ENCODE peak calls at places on chromosome 6, in ten cellular contexts. One of them, this sample, is unnamed.

GRCh38 chr6:14286144-14286543 is 168.6 kb downstream of the CD83 start:
- DNase-seq in H1: no peak
- DNase-seq in A549: peak; percentile 35
- DNase-seq in WTC11: no peak
- DNase-seq in endothelial cell of umbilical vein: no peak
- DNase-seq in SK-N-SH: no peak
- DNase-seq in NB4: no peak
- DNase-seq in HepG2: no peak
- DNase-seq in GM12878: no peak
- DNase-seq in K562: no peak
- DNase-seq in this sample: peak; percentile 35

GRCh38 chr6:26020983-26021349 is 58.4 kb downstream of the TRIM38 start:
- DNase-seq in K562: peak; percentile 79
- DNase-seq in SK-N-SH: no peak
- DNase-seq in endothelial cell of umbilical vein: no peak
- DNase-seq in NB4: peak; percentile 81
- DNase-seq in HepG2: no peak
- DNase-seq in H1: no peak
- DNase-seq in A549: no peak
- DNase-seq in GM12878: no peak
- DNase-seq in WTC11: peak; percentile 42
- DNase-seq in this sample: peak; percentile 72

GRCh38 chr6:45586216-45587171 is 208.8 kb upstream of the SUPT3H start:
- DNase-seq in A549: no peak
- DNase-seq in H1: no peak
- DNase-seq in HepG2: no peak
- DNase-seq in endothelial cell of umbilical vein: no peak
- DNase-seq in NB4: peak; percentile 23
- DNase-seq in GM12878: no peak
- DNase-seq in K562: peak; percentile 5
- DNase-seq in WTC11: no peak
- DNase-seq in SK-N-SH: no peak
- DNase-seq in this sample: no peak

GRCh38 chr6:81772741-81773140 is 20.3 kb upstream of the TENT5A start:
- DNase-seq in K562: no peak
- DNase-seq in NB4: peak; percentile 89
- DNase-seq in endothelial cell of umbilical vein: no peak
- DNase-seq in A549: no peak
- DNase-seq in WTC11: no peak
- DNase-seq in GM12878: peak; percentile 45
- DNase-seq in SK-N-SH: no peak
- DNase-seq in H1: no peak
- DNase-seq in HepG2: no peak
- DNase-seq in this sample: no peak

GRCh38 chr6:17394192-17394611 is 807 bp downstream of the CAP2 start:
- DNase-seq in H1: no peak
- DNase-seq in endothelial cell of umbilical vein: peak; percentile 57
- DNase-seq in NB4: peak; percentile 28
- DNase-seq in GM12878: no peak
- DNase-seq in SK-N-SH: no peak
- DNase-seq in WTC11: peak; percentile 70
- DNase-seq in K562: peak; percentile 9
- DNase-seq in HepG2: peak; percentile 71
- DNase-seq in A549: peak; percentile 61
- DNase-seq in this sample: peak; percentile 64

GRCh38 chr6:162157157-162157556 is 570.4 kb downstream of the PRKN start:
- DNase-seq in H1: no peak
- DNase-seq in K562: no peak
- DNase-seq in GM12878: peak; percentile 27
- DNase-seq in A549: no peak
- DNase-seq in HepG2: no peak
- DNase-seq in WTC11: no peak
- DNase-seq in NB4: no peak
- DNase-seq in endothelial cell of umbilical vein: no peak
- DNase-seq in SK-N-SH: no peak
- DNase-seq in this sample: no peak

GRCh38 chr6:52161689-52162438 is 24.3 kb upstream of the IL17A start:
- DNase-seq in HepG2: no peak
- DNase-seq in NB4: no peak
- DNase-seq in H1: no peak
- DNase-seq in K562: no peak
- DNase-seq in SK-N-SH: no peak
- DNase-seq in WTC11: no peak
- DNase-seq in GM12878: no peak
- DNase-seq in A549: no peak
- DNase-seq in endothelial cell of umbilical vein: no peak
- DNase-seq in this sample: no peak

GRCh38 chr6:107674995-107675738 is 148.9 kb downstream of the SCML4 start:
- DNase-seq in HepG2: peak; percentile 75
- DNase-seq in K562: peak; percentile 79
- DNase-seq in endothelial cell of umbilical vein: peak; percentile 81
- DNase-seq in A549: peak; percentile 78
- DNase-seq in GM12878: peak; percentile 45
- DNase-seq in SK-N-SH: peak; percentile 83
- DNase-seq in WTC11: peak; percentile 89
- DNase-seq in NB4: peak; percentile 89
- DNase-seq in H1: peak; percentile 73
- DNase-seq in this sample: peak; percentile 71

GRCh38 chr6:98871057-98871456 is 36.7 kb downstream of the POU3F2 start:
- DNase-seq in NB4: no peak
- DNase-seq in WTC11: no peak
- DNase-seq in SK-N-SH: no peak
- DNase-seq in A549: no peak
- DNase-seq in H1: no peak
- DNase-seq in endothelial cell of umbilical vein: peak; percentile 66
- DNase-seq in K562: no peak
- DNase-seq in HepG2: no peak
- DNase-seq in GM12878: no peak
- DNase-seq in this sample: no peak

GRCh38 chr6:31115941-31116560 is 1.5 kb downstream of the PSORS1C1 start:
- DNase-seq in H1: no peak
- DNase-seq in K562: no peak
- DNase-seq in endothelial cell of umbilical vein: no peak
- DNase-seq in NB4: no peak
- DNase-seq in HepG2: no peak
- DNase-seq in GM12878: no peak
- DNase-seq in A549: no peak
- DNase-seq in SK-N-SH: no peak
- DNase-seq in WTC11: no peak
- DNase-seq in this sample: no peak

GRCh38 chr6:16781348-16782169 is 20.3 kb upstream of the ATXN1 start:
- DNase-seq in HepG2: no peak
- DNase-seq in GM12878: no peak
- DNase-seq in SK-N-SH: no peak
- DNase-seq in H1: no peak
- DNase-seq in K562: no peak
- DNase-seq in WTC11: no peak
- DNase-seq in NB4: no peak
- DNase-seq in A549: no peak
- DNase-seq in endothelial cell of umbilical vein: no peak
- DNase-seq in this sample: no peak

GRCh38 chr6:136471372-136471771 is 78.8 kb downstream of the MAP7 start:
- DNase-seq in A549: no peak
- DNase-seq in HepG2: no peak
- DNase-seq in WTC11: no peak
- DNase-seq in endothelial cell of umbilical vein: no peak
- DNase-seq in H1: no peak
- DNase-seq in SK-N-SH: no peak
- DNase-seq in NB4: peak; percentile 26
- DNase-seq in GM12878: no peak
- DNase-seq in K562: no peak
- DNase-seq in this sample: no peak

GRCh38 chr6:21263531-21264287 is 329.8 kb upstream of the SOX4 start:
- DNase-seq in H1: no peak
- DNase-seq in endothelial cell of umbilical vein: no peak
- DNase-seq in WTC11: no peak
- DNase-seq in A549: no peak
- DNase-seq in GM12878: peak; percentile 63
- DNase-seq in SK-N-SH: no peak
- DNase-seq in HepG2: no peak
- DNase-seq in K562: peak; percentile 71
- DNase-seq in NB4: peak; percentile 92
- DNase-seq in this sample: no peak

GRCh38 chr6:6313012-6313411 is 7.5 kb downstream of the F13A1 start:
- DNase-seq in HepG2: no peak
- DNase-seq in SK-N-SH: no peak
- DNase-seq in endothelial cell of umbilical vein: peak; percentile 52
- DNase-seq in GM12878: no peak
- DNase-seq in H1: no peak
- DNase-seq in WTC11: no peak
- DNase-seq in K562: no peak
- DNase-seq in NB4: no peak
- DNase-seq in A549: no peak
- DNase-seq in this sample: no peak
- TF ChIP-seq MAX in HepG2: no peak
- TF ChIP-seq MAX in SK-N-SH: no peak
- TF ChIP-seq MAX in endothelial cell of umbilical vein: no peak
- TF ChIP-seq MAX in GM12878: no peak
- TF ChIP-seq MAX in H1: no peak
- TF ChIP-seq MAX in WTC11: no peak
- TF ChIP-seq MAX in K562: no peak
- TF ChIP-seq MAX in NB4: no peak
- TF ChIP-seq MAX in A549: no peak
- TF ChIP-seq MAX in this sample: no peak

GRCh38 chr6:160058603-160059215 is 62.9 kb upstream of the SLC22A1 start:
- DNase-seq in H1: no peak
- DNase-seq in A549: no peak
- DNase-seq in NB4: no peak
- DNase-seq in WTC11: no peak
- DNase-seq in HepG2: no peak
- DNase-seq in K562: no peak
- DNase-seq in SK-N-SH: no peak
- DNase-seq in GM12878: no peak
- DNase-seq in endothelial cell of umbilical vein: no peak
- DNase-seq in this sample: no peak
- TF ChIP-seq MAX in H1: no peak
- TF ChIP-seq MAX in A549: no peak
- TF ChIP-seq MAX in NB4: no peak
- TF ChIP-seq MAX in WTC11: no peak
- TF ChIP-seq MAX in HepG2: no peak
- TF ChIP-seq MAX in K562: no peak
- TF ChIP-seq MAX in SK-N-SH: no peak
- TF ChIP-seq MAX in GM12878: no peak
- TF ChIP-seq MAX in endothelial cell of umbilical vein: no peak
- TF ChIP-seq MAX in this sample: no peak

GRCh38 chr6:163318071-163318786 is 96.3 kb upstream of the QKI start:
- DNase-seq in WTC11: no peak
- DNase-seq in NB4: no peak
- DNase-seq in SK-N-SH: no peak
- DNase-seq in K562: no peak
- DNase-seq in endothelial cell of umbilical vein: peak; percentile 31
- DNase-seq in A549: no peak
- DNase-seq in HepG2: no peak
- DNase-seq in GM12878: no peak
- DNase-seq in H1: no peak
- DNase-seq in this sample: no peak

GRCh38 chr6:163313981-163314380 is 100.5 kb upstream of the QKI start:
- DNase-seq in HepG2: no peak
- DNase-seq in K562: no peak
- DNase-seq in NB4: no peak
- DNase-seq in endothelial cell of umbilical vein: no peak
- DNase-seq in WTC11: no peak
- DNase-seq in GM12878: no peak
- DNase-seq in H1: no peak
- DNase-seq in A549: no peak
- DNase-seq in SK-N-SH: no peak
- DNase-seq in this sample: no peak

GRCh38 chr6:163311830-163312229 is 102.7 kb upstream of the QKI start:
- DNase-seq in A549: peak; percentile 79
- DNase-seq in H1: no peak
- DNase-seq in HepG2: peak; percentile 33
- DNase-seq in GM12878: no peak
- DNase-seq in NB4: no peak
- DNase-seq in WTC11: no peak
- DNase-seq in SK-N-SH: no peak
- DNase-seq in K562: no peak
- DNase-seq in endothelial cell of umbilical vein: peak; percentile 48
- DNase-seq in this sample: peak; percentile 16

GRCh38 chr6:163310973-163311383 is 103.5 kb upstream of the QKI start:
- DNase-seq in endothelial cell of umbilical vein: no peak
- DNase-seq in NB4: no peak
- DNase-seq in K562: no peak
- DNase-seq in H1: no peak
- DNase-seq in SK-N-SH: no peak
- DNase-seq in WTC11: no peak
- DNase-seq in GM12878: no peak
- DNase-seq in HepG2: no peak
- DNase-seq in A549: no peak
- DNase-seq in this sample: no peak

DNA sequence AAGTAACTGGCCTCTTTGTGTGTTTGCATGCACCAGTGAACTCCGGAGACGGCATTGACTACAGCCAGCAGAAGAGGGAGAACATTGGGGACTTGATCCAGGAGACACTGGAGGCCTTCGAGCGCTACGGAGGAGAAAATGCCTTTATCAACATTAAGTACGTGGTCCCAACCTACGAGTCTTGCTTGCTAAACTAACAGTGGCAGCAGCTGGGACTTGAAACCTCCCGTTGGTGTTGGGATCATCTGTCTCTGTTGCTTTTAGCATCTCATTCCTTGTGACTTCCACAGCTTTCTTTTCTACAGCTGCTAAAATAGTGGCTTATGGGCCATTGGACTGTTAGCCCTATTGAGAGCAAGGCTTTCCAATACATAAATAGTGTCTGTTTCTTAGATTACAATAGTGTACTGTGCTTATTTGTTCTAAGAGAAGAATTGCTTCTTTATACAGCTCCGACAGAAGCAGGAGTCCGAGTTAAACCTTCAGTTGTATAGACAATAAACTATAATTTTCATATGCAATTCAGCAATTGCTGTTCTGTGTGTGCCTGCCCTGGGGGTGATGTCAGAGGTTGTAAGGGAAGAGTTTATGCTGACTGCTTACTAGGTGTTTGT is 99.6 kb upstream of the QKI start:
- DNase-seq in K562: no peak
- DNase-seq in endothelial cell of umbilical vein: no peak
- DNase-seq in SK-N-SH: no peak
- DNase-seq in NB4: no peak
- DNase-seq in H1: no peak
- DNase-seq in GM12878: no peak
- DNase-seq in HepG2: no peak
- DNase-seq in WTC11: no peak
- DNase-seq in A549: no peak
- DNase-seq in this sample: no peak
- TF ChIP-seq MAX in K562: no peak
- TF ChIP-seq MAX in endothelial cell of umbilical vein: no peak
- TF ChIP-seq MAX in SK-N-SH: no peak
- TF ChIP-seq MAX in NB4: no peak
- TF ChIP-seq MAX in H1: no peak
- TF ChIP-seq MAX in GM12878: no peak
- TF ChIP-seq MAX in HepG2: no peak
- TF ChIP-seq MAX in WTC11: no peak
- TF ChIP-seq MAX in A549: no peak
- TF ChIP-seq MAX in this sample: no peak

DNA sequence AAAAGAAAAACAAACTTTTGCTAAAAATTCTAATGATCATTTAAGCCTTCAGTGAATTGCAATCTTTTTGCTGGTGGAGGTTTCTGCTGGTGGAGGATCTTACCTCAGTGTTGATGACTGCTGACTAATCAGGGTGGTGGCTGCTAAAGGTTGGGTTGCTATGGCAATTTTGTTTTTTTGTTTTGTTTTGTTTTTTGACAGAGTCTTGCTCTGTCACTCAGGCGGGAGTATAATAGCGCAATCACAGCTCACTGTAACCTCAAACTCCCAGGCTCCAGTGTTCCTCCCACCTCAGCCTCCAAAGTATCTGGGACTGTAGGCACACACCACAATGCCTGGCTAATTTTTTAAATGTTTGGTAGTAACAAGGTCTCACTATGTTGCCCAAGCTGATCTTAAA is 94.7 kb downstream of the ANKRD6 start:
- DNase-seq in WTC11: no peak
- DNase-seq in H1: no peak
- DNase-seq in K562: no peak
- DNase-seq in A549: no peak
- DNase-seq in GM12878: no peak
- DNase-seq in SK-N-SH: no peak
- DNase-seq in HepG2: no peak
- DNase-seq in NB4: no peak
- DNase-seq in endothelial cell of umbilical vein: no peak
- DNase-seq in this sample: peak; percentile 3
- TF ChIP-seq MAX in WTC11: no peak
- TF ChIP-seq MAX in H1: no peak
- TF ChIP-seq MAX in K562: no peak
- TF ChIP-seq MAX in A549: no peak
- TF ChIP-seq MAX in GM12878: no peak
- TF ChIP-seq MAX in SK-N-SH: no peak
- TF ChIP-seq MAX in HepG2: no peak
- TF ChIP-seq MAX in NB4: no peak
- TF ChIP-seq MAX in endothelial cell of umbilical vein: no peak
- TF ChIP-seq MAX in this sample: no peak

This sample was measured in HCT116.